ENCODE peak calls at places on chromosome 14, in six cellular contexts. W is H54, N is Peyer's patch, R is endothelial cell of umbilical vein, U is esophagus squamous epithelium, Z is uterus. T is an unnamed sample.

GRCh38 chr14:96905825-96906224 is 108.6 kb downstream of the VRK1 start:
- DNase-seq in Z (no peak), W (no peak), N (no peak), R (no peak), U (no peak), T (no peak)

GRCh38 chr14:38412654-38413053 is 156.8 kb upstream of the CLEC14A start:
- DNase-seq in R (no peak), Z (no peak), W (no peak), N (no peak), U (no peak), T (no peak)

GRCh38 chr14:77314043-77314442 is 6.6 kb downstream of the POMT2 start:
- DNase-seq in U (no peak), W (no peak), N (no peak), R (no peak), Z (peak), T (no peak)

GRCh38 chr14:64758711-64759554 is 54.7 kb downstream of the PLEKHG3 start:
- DNase-seq in R (peak), Z (peak), U (no peak), N (no peak), W (peak), T (no peak)

GRCh38 chr14:25411933-25412757 is 362.2 kb upstream of the STXBP6 start:
- DNase-seq in Z (no peak), R (no peak), N (no peak), W (no peak), U (no peak), T (no peak)

GRCh38 chr14:102370305-102370809 is 7.6 kb downstream of the TECPR2 start:
- DNase-seq in W (no peak), R (no peak), N (no peak), Z (no peak), U (no peak), T (no peak)

GRCh38 chr14:51119411-51120051 is 24.6 kb upstream of the TRIM9 start:
- DNase-seq in W (no peak), R (no peak), U (no peak), N (no peak), Z (no peak), T (no peak)

GRCh38 chr14:71931492-71932228 is 569 bp upstream of the RGS6 start:
- DNase-seq in W (no peak), U (no peak), R (no peak), N (no peak), Z (no peak), T (no peak)

GRCh38 chr14:61280092-61280525 is 1.0 kb downstream of the TMEM30B start:
- DNase-seq in W (no peak), U (no peak), R (no peak), N (no peak), Z (no peak), T (no peak)

GRCh38 chr14:20757963-20758362 is 10.2 kb upstream of the EDDM3B start:
- DNase-seq in U (no peak), Z (no peak), R (peak), W (no peak), N (peak), T (no peak)

GRCh38 chr14:50594577-50595316 is 34.8 kb downstream of the ATL1 start:
- DNase-seq in W (no peak), U (no peak), Z (no peak), R (no peak), N (no peak), T (no peak)

GRCh38 chr14:38022775-38023174 is 184.9 kb upstream of the SSTR1 start:
- DNase-seq in R (no peak), Z (no peak), U (no peak), W (no peak), N (no peak), T (no peak)

GRCh38 chr14:99679996-99680395 is 4.1 kb upstream of the CYP46A1 start:
- DNase-seq in U (no peak), W (no peak), R (no peak), N (no peak), Z (no peak), T (no peak)

GRCh38 chr14:52351561-52352491 is 37.7 kb downstream of the PTGER2 start:
- DNase-seq in N (no peak), U (no peak), Z (peak), R (no peak), W (no peak), T (no peak)

GRCh38 chr14:37707716-37708115 is 112.3 kb downstream of the TTC6 start:
- DNase-seq in Z (no peak), U (no peak), W (no peak), R (no peak), N (no peak), T (no peak)

GRCh38 chr14:72588521-72588920 is 305.4 kb downstream of the DPF3 start:
- DNase-seq in Z (no peak), N (no peak), W (no peak), U (no peak), R (no peak), T (no peak)

GRCh38 chr14:24147761-24148428 is 597 bp downstream of the RNF31 start:
- DNase-seq in Z (no peak), N (no peak), W (no peak), U (no peak), R (no peak), T (no peak)

GRCh38 chr14:60328588-60328987 is 79.6 kb downstream of the PPM1A start:
- DNase-seq in R (no peak), U (no peak), W (no peak), N (no peak), Z (no peak), T (no peak)

GRCh38 chr14:61151276-61151675 is 129.9 kb downstream of the TMEM30B start:
- DNase-seq in R (no peak), N (no peak), W (no peak), Z (no peak), U (no peak), T (no peak)

GRCh38 chr14:63088865-63089264 is 43.6 kb upstream of the KCNH5 start:
- DNase-seq in U (no peak), N (no peak), W (no peak), Z (no peak), R (no peak), T (no peak)

DNA sequence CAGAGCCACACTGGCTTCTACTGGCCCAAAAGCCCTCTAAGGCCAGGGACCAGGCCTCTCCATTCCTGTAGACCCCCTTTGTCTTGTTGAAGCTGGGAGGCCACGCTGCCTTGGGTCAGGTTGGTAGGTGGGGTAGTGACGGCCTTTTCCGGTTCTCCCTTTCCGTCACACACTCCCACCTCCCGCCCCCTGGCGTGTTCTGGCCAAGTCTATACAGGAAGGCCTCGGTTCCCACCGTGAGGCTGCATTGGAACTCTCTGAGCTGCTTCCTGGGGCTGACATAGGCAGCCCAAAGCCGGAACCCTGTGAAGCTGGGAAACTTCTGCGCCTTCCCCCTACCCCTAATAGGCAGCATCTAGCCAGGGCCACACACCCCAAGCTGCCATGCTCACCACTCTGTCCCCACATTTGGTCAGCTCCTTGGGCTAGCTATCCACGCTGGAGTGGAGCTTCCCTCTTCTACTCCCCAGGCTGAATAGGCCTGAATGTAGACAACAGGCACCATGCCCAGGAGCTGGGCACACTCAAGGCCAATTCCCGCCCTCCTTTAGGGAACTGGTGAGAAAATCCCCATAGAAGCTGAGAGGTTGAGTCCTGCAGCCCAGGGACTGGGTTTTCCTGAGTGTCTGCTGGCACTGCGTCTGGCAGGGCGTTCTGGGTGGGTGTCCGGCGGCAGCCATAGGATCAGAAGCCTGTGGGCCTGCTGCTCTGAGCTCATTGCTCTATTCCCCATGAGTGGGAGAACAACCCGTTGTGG is 35.7 kb downstream of the RIN3 start:
- DNase-seq in Z (peak), R (no peak), U (no peak), W (no peak), N (no peak), T (no peak)
- TF ChIP-seq POLR2A in Z (no peak), R (no peak), U (no peak), W (no peak), N (no peak), T (no peak)

DNA sequence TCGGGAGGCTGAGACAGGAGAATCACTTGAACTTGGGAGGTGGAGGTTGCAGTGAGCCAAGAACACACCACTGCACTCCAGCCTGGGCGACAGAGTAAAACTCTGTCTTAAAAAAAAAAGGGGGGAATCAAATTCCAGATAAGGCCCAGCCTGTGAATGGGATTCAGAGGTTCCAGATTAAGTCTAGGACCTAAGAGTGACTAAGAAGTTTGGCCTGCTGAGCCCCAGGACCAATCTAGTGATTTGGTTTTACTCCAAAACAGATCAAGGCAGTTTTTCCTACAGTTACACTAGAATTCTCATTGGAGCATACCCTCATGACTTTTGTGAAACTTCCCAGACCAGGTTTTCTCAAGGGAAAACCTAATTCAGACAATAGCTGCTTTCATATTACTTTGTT is 22.8 kb downstream of the EXOC5 start:
- DNase-seq in Z (no peak), W (no peak), R (no peak), U (no peak), N (no peak), T (no peak)
- TF ChIP-seq POLR2A in Z (no peak), W (no peak), R (no peak), U (no peak), N (no peak), T (no peak)

GRCh38 chr14:104982548-104983230 is 2.9 kb upstream of the CLBA1 start:
- DNase-seq in R (no peak), Z (no peak), U (no peak), N (no peak), W (no peak), T (no peak)

GRCh38 chr14:104984056-104984894 is 1.3 kb upstream of the CLBA1 start:
- DNase-seq in R (no peak), N (no peak), W (no peak), Z (no peak), U (no peak), T (no peak)

GRCh38 chr14:104983231-104983721 is 2.3 kb upstream of the CLBA1 start:
- DNase-seq in N (no peak), Z (no peak), R (no peak), U (no peak), W (no peak), T (no peak)

GRCh38 chr14:104986487-104987164 is 1.0 kb downstream of the CLBA1 start:
- DNase-seq in R (no peak), N (no peak), W (no peak), Z (no peak), U (no peak), T (no peak)

GRCh38 chr14:104985675-104986486 is at the start of gene CLBA1:
- DNase-seq in R (peak), N (peak), U (no peak), Z (peak), W (peak), T (peak)
- TF ChIP-seq POLR2A in R (no peak), N (no peak), U (no peak), Z (no peak), W (peak), T (no peak)

GRCh38 chr14:74647061-74647833 is 35.2 kb upstream of the LTBP2 start:
- DNase-seq in R (no peak), U (no peak), N (no peak), Z (no peak), W (no peak), T (no peak)

GRCh38 chr14:74647834-74648361 is 35.9 kb upstream of the LTBP2 start:
- DNase-seq in W (no peak), Z (no peak), U (no peak), R (peak), N (no peak), T (no peak)

GRCh38 chr14:74649673-74650072 is 37.6 kb upstream of the LTBP2 start:
- DNase-seq in U (no peak), W (no peak), Z (no peak), R (peak), N (no peak), T (no peak)

GRCh38 chr14:74648643-74649042 is 36.6 kb upstream of the LTBP2 start:
- DNase-seq in R (no peak), W (no peak), N (no peak), U (no peak), Z (no peak), T (no peak)

GRCh38 chr14:74649167-74649566 is 37.1 kb upstream of the LTBP2 start:
- DNase-seq in R (no peak), U (no peak), Z (no peak), N (no peak), W (no peak), T (no peak)
- TF ChIP-seq POLR2A in R (no peak), U (no peak), Z (no peak), N (no peak), W (no peak), T (no peak)

GRCh38 chr14:68978550-68978911 is 571 bp downstream of the ACTN1 start:
- DNase-seq in N (no peak), W (no peak), U (no peak), R (peak), Z (peak), T (no peak)

GRCh38 chr14:68976160-68977067 is 2.7 kb downstream of the ACTN1 start:
- DNase-seq in N (no peak), Z (peak), R (peak), U (no peak), W (no peak), T (no peak)

GRCh38 chr14:68979021-68979721 is at the start of gene ACTN1:
- DNase-seq in Z (peak), W (peak), R (peak), U (peak), N (peak), T (peak)

GRCh38 chr14:68977137-68977740 is 1.9 kb downstream of the ACTN1 start:
- DNase-seq in U (no peak), N (no peak), R (no peak), W (no peak), Z (no peak), T (no peak)

GRCh38 chr14:68977741-68978549 is 1.2 kb downstream of the ACTN1 start:
- DNase-seq in R (peak), W (peak), N (peak), Z (peak), U (no peak), T (no peak)
- TF ChIP-seq POLR2A in R (peak), W (peak), N (no peak), Z (peak), U (no peak), T (no peak)

DNA sequence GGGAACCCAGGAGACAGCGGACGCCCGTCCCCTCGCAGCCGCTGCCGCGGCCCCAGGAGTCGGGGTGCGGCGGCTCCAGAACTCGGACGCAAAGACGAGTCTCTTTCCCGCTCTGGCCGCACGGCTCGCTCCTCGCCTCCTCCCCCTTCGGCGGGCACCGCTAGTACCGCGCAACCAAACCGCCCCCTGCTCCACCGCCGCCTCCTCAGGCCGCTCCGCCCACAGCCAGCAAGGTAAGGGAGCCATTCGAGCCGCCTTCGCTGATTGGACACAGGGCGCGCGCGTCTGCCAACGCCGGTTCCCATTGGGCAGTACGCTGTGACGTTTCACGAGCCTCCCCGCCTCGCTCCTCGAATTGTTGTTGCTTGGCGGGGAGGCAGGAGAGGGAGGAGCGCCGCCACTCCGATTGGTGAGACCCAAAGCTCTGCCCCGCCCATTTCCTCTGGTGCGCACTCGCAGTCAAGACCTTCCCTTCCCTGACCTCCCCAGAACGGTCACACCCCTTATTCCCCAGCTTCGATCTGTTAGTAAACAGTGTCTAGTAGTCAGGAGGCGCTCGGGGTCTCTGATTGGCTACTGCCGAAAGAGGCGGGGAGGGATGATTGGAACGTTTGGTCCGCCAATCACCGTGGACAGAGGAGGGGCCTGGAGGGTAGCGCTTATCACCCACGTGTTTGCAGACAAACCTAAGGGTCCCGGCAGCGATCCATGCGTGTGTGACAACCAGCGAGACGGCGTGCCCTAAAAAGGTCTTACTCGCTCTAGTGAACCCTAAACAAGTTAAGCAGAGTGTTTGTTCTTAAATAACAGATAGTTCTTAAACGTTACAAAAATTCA is at the start of gene RPS6KA5:
- DNase-seq in R (peak), Z (peak), U (peak), W (peak), N (peak), T (peak)
- TF ChIP-seq POLR2A in R (peak), Z (peak), U (no peak), W (peak), N (peak), T (peak)

GRCh38 chr14:104967414-104968152 is 10.6 kb downstream of the AHNAK2 start:
- DNase-seq in N (no peak), W (no peak), Z (peak), U (no peak), R (peak), T (no peak)

GRCh38 chr14:104968541-104969401 is 9.4 kb downstream of the AHNAK2 start:
- DNase-seq in R (peak), Z (peak), W (no peak), N (no peak), U (no peak), T (no peak)

GRCh38 chr14:104967144-104967413 is 11.1 kb downstream of the AHNAK2 start:
- DNase-seq in U (no peak), Z (no peak), N (no peak), W (no peak), R (no peak), T (no peak)

GRCh38 chr14:104966261-104967143 is 11.7 kb downstream of the AHNAK2 start:
- DNase-seq in U (no peak), R (no peak), W (no peak), N (no peak), Z (no peak), T (no peak)

GRCh38 chr14:104968153-104968527 is 10.0 kb downstream of the AHNAK2 start:
- DNase-seq in Z (peak), R (peak), U (no peak), N (no peak), W (no peak), T (no peak)
- TF ChIP-seq POLR2A in Z (no peak), R (no peak), U (no peak), N (no peak), W (no peak), T (no peak)

GRCh38 chr14:29900609-29901350 is 26.9 kb downstream of the PRKD1 start:
- DNase-seq in Z (no peak), U (no peak), R (no peak), N (no peak), W (no peak), T (no peak)
- TF ChIP-seq POLR2A in Z (no peak), U (no peak), R (no peak), N (no peak), W (no peak), T (no peak)

GRCh38 chr14:103522028-103522581 is 525 bp downstream of the CKB start:
- DNase-seq in N (no peak), U (no peak), W (no peak), Z (peak), R (no peak), T (no peak)

GRCh38 chr14:103522649-103523582 is at the start of gene CKB:
- DNase-seq in Z (peak), U (no peak), R (no peak), N (no peak), W (no peak), T (no peak)

GRCh38 chr14:103520657-103521437 is 1.8 kb downstream of the CKB start:
- DNase-seq in W (peak), Z (peak), N (peak), U (no peak), R (peak), T (no peak)

GRCh38 chr14:103520269-103520656 is 2.4 kb downstream of the CKB start:
- DNase-seq in R (no peak), N (no peak), Z (no peak), W (no peak), U (no peak), T (no peak)

GRCh38 chr14:103521438-103521961 is 1.1 kb downstream of the CKB start:
- DNase-seq in Z (no peak), N (no peak), R (no peak), U (no peak), W (no peak), T (no peak)
- TF ChIP-seq POLR2A in Z (no peak), N (no peak), R (no peak), U (no peak), W (no peak), T (no peak)

GRCh38 chr14:68082698-68083291 is 263.2 kb downstream of the RAD51B start:
- DNase-seq in U (no peak), N (no peak), Z (no peak), W (no peak), R (peak), T (no peak)

GRCh38 chr14:68085742-68086141 is 266.2 kb downstream of the RAD51B start:
- DNase-seq in W (no peak), Z (no peak), U (no peak), R (no peak), N (no peak), T (no peak)

GRCh38 chr14:68084256-68084655 is 264.7 kb downstream of the RAD51B start:
- DNase-seq in W (no peak), N (no peak), U (no peak), R (peak), Z (no peak), T (no peak)

GRCh38 chr14:68089146-68089715 is 269.7 kb downstream of the RAD51B start:
- DNase-seq in W (peak), N (no peak), Z (peak), R (peak), U (no peak), T (no peak)

DNA sequence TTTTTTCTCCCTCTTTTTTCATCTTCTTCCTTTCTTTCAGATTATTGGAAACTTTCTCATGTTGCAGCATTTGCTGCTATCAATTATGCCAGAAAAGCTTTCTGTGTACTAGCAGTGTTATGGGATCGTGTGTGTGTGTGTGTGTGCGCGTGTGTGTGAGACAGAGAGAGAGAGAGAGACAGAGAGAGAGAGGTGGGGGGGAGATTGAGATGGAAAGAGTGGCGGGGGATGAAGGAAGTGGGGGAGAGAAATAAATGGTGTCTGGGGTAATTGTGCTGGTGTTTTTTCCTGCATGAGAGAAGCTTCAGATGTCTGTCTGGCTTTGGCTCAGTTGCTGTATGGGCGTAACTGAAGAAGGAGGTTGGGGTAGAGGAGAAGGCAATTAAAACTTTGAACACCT is 268.9 kb downstream of the RAD51B start:
- DNase-seq in R (no peak), W (peak), N (no peak), Z (peak), U (no peak), T (no peak)
- TF ChIP-seq POLR2A in R (no peak), W (no peak), N (no peak), Z (no peak), U (no peak), T (no peak)

T was measured in GM12892.